ENCODE peak calls at places on chromosomes 4 and X, in four cellular contexts. G is choroid plexus epithelial cell, Q is endothelial cell, C is right atrium auricular region. Z is an unnamed sample.

GRCh38 chr4:156962551-156962974 is 9.0 kb downstream of the PDGFC start:
- DNase-seq in G (peak), Q (no peak), C (no peak), Z (no peak)

GRCh38 chrX:44816369-44816768 is 27.5 kb upstream of the DUSP21 start:
- DNase-seq in G (no peak), Q (no peak), C (no peak), Z (no peak)

GRCh38 chr4:94766856-94767255 is 9.1 kb downstream of the BMPR1B start:
- DNase-seq in G (peak), Q (no peak), C (no peak), Z (no peak)

GRCh38 chr4:104728380-104729122 is 233.9 kb upstream of the CXXC4 start:
- DNase-seq in G (peak), Q (no peak), C (no peak), Z (no peak)

GRCh38 chr4:68748181-68748981 is 67.4 kb upstream of the UGT2B10 start:
- DNase-seq in G (no peak), Q (no peak), C (no peak), Z (no peak)

GRCh38 chr4:128384765-128385164 is 97.2 kb upstream of the PGRMC2 start:
- DNase-seq in G (no peak), Q (no peak), C (no peak), Z (no peak)

GRCh38 chr4:100306018-100306417 is 115.8 kb upstream of the DDIT4L start:
- DNase-seq in G (no peak), Q (no peak), C (no peak), Z (no peak)

GRCh38 chr4:40976343-40976742 is 226.6 kb downstream of the NSUN7 start:
- DNase-seq in G (peak), Q (peak), C (no peak), Z (peak)

GRCh38 chrX:39898147-39898546 is 199.6 kb downstream of the BCOR start:
- DNase-seq in G (no peak), Q (no peak), C (no peak), Z (no peak)

GRCh38 chrX:128739539-128739938 is 687.3 kb upstream of the ACTRT1 start:
- DNase-seq in G (no peak), Q (no peak), C (no peak), Z (no peak)

GRCh38 chrX:49003696-49004095 is 1.6 kb upstream of the GRIPAP1 start:
- DNase-seq in G (no peak), Q (no peak), C (no peak), Z (no peak)

GRCh38 chr4:1209821-1210220 is 37.4 kb upstream of the SPON2 start:
- DNase-seq in G (peak), Q (no peak), C (peak), Z (peak)

GRCh38 chr4:180281726-180282125 is 1961.5 kb upstream of the TENM3 start:
- DNase-seq in G (no peak), Q (no peak), C (no peak), Z (no peak)

GRCh38 chr4:148790691-148791090 is 348.5 kb upstream of the NR3C2 start:
- DNase-seq in G (peak), Q (no peak), C (no peak), Z (no peak)

GRCh38 chrX:54922547-54922946 is 1.9 kb downstream of the TRO start:
- DNase-seq in G (no peak), Q (no peak), C (no peak), Z (no peak)

GRCh38 chrX:54921427-54922021 is 900 bp downstream of the TRO start:
- DNase-seq in G (peak), Q (peak), C (no peak), Z (peak)

GRCh38 chrX:54923376-54923775 is 2.8 kb downstream of the TRO start:
- DNase-seq in G (no peak), Q (no peak), C (no peak), Z (no peak)

GRCh38 chrX:54920610-54921426 is at the start of gene TRO:
- DNase-seq in G (peak), Q (peak), C (no peak), Z (peak)
- TF ChIP-seq CTCF in G (peak), Q (peak), C (no peak), Z (peak)

GRCh38 chr4:37243061-37243460 is 1.5 kb upstream of the NWD2 start:
- DNase-seq in G (no peak), Q (peak), C (no peak), Z (no peak)
- TF ChIP-seq CTCF in G (no peak), Q (no peak), C (no peak), Z (no peak)

GRCh38 chr4:7226993-7227392 is 34.7 kb downstream of the SORCS2 start:
- DNase-seq in G (no peak), Q (no peak), C (no peak), Z (no peak)

GRCh38 chr4:7228734-7229133 is 36.4 kb downstream of the SORCS2 start:
- DNase-seq in G (no peak), Q (no peak), C (no peak), Z (no peak)

GRCh38 chr4:7224878-7225533 is 32.7 kb downstream of the SORCS2 start:
- DNase-seq in G (no peak), Q (no peak), C (no peak), Z (no peak)

GRCh38 chr4:7224001-7224400 is 31.7 kb downstream of the SORCS2 start:
- DNase-seq in G (no peak), Q (no peak), C (no peak), Z (no peak)

DNA sequence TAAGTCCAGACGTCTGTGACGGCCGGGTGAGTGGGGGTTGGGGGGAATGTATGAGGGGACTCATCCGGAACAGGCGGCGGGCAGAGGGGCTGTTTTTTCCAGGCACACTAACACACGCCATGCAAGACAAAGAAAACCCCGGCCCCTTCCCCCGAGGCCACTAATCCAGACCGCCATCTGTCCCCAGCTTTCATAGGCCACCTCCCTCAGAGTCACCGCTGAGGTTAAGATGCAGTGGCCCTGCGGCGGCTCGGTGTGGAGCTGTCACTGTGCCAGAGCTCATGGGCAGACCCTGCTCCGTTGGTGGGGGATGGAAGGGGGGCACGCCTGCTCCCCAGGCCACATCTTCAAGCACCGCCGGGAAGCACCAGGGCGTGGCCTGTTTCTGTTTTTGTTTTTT is 34.1 kb downstream of the SORCS2 start:
- DNase-seq in G (no peak), Q (no peak), C (no peak), Z (no peak)
- TF ChIP-seq CTCF in G (no peak), Q (no peak), C (no peak), Z (no peak)

GRCh38 chr4:184310171-184310567 is 92.5 kb upstream of the ENPP6 start:
- DNase-seq in G (no peak), Q (no peak), C (no peak), Z (no peak)
- TF ChIP-seq CTCF in G (peak), Q (no peak), C (no peak), Z (no peak)

DNA sequence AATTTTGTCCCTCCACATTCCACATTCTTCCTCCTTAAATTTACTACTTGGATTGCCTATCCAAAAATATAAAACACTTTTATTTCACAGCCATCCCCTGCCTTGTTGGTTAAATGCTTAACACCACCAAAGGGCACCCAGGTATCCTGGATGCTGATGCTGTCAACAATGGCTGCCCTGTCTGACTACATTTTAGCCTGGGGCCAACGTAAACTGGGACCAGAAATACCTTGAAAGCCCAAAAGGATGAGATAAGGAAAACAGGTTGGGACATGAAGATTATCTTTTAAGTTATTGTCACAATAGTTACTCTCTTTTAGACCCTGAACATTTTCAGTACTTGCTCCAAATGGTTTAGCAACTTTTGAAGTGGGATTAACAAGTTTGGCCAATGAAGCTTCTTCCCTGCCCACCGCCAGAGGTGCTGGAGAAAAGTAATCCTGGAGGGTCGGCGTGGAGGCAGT is 775 bp upstream of the YIPF6 start:
- DNase-seq in G (peak), Q (peak), C (no peak), Z (no peak)
- TF ChIP-seq CTCF in G (peak), Q (no peak), C (no peak), Z (peak)

GRCh38 chr4:88623097-88623496 is 30.8 kb downstream of the HERC3 start:
- DNase-seq in G (peak), Q (no peak), C (no peak), Z (no peak)
- TF ChIP-seq CTCF in G (no peak), Q (no peak), C (no peak), Z (no peak)

GRCh38 chr4:7984286-7984925 is 44.7 kb upstream of the AFAP1 start:
- DNase-seq in G (no peak), Q (no peak), C (no peak), Z (no peak)
- TF ChIP-seq CTCF in G (no peak), Q (no peak), C (no peak), Z (no peak)

GRCh38 chr4:126396703-126397102 is 1081.9 kb downstream of the FAT4 start:
- DNase-seq in G (no peak), Q (no peak), C (no peak), Z (no peak)
- TF ChIP-seq CTCF in G (peak), Q (no peak), C (no peak), Z (no peak)

GRCh38 chrX:119393144-119393543 is 6.0 kb upstream of the SLC25A43 start:
- DNase-seq in G (no peak), Q (no peak), C (no peak), Z (no peak)

GRCh38 chrX:119391279-119391678 is 7.9 kb upstream of the SLC25A43 start:
- DNase-seq in G (peak), Q (no peak), C (no peak), Z (no peak)

GRCh38 chrX:119389214-119389613 is 9.9 kb upstream of the SLC25A43 start:
- DNase-seq in G (no peak), Q (no peak), C (no peak), Z (no peak)

DNA sequence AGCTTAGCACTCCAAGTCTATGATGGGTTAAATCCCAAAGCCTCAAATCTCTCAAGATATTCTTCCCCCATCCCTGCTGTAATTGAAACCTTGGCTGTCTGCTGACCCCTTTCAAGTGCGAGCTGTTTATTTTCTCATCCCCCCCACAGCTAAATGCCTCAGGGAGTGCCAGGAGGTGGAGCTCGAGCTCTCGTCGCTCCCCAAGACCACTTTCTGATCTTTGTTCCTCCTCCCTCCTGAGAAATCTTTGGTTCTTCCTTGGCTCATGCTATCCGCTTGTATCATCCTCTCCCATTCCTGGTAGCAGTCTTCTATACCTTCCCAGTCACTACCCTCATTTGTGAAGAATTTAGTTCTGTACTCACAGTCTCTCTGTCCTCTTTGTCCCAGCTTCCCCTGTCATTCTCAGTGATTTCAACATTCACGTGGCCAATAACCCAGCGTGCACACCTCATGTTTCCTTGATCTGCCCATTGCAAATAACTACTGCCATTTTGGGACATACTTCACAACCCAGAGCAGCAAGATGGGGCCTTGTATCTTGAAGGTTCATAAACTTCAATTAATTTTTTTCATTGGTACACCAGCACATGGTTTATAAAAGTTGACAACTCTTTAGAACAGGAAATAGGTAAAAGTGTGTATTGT is 9.2 kb upstream of the SLC25A43 start:
- DNase-seq in G (peak), Q (no peak), C (no peak), Z (no peak)
- TF ChIP-seq CTCF in G (peak), Q (no peak), C (no peak), Z (no peak)